ENCODE peak calls at places on chromosomes 11 and 22, in four cellular contexts. R is K562, Z is GM12891, X is GM12878. G is an unnamed sample.

GRCh38 chr22:44361391-44362126 is 48.8 kb upstream of the SHISAL1 start:
- DNase-seq in X (no peak), R (no peak), Z (no peak), G (no peak)

GRCh38 chr11:72100462-72100861 is 2.6 kb downstream of the LAMTOR1 start:
- DNase-seq in X (no peak), R (peak), Z (no peak), G (peak)

GRCh38 chr11:133619397-133619796 is 87.1 kb upstream of the OPCML start:
- DNase-seq in Z (no peak), X (no peak), R (no peak), G (no peak)

GRCh38 chr11:60625262-60625661 is 74.2 kb upstream of the MS4A8 start:
- DNase-seq in X (no peak), R (peak), Z (no peak), G (no peak)

GRCh38 chr11:43555811-43556210 is 124.7 kb upstream of the HSD17B12 start:
- DNase-seq in R (no peak), Z (no peak), X (no peak), G (no peak)

GRCh38 chr11:69030324-69030723 is 17.3 kb upstream of the MRGPRF start:
- DNase-seq in R (no peak), Z (no peak), X (no peak), G (no peak)

GRCh38 chr11:134486106-134486505 is 74.1 kb upstream of the B3GAT1 start:
- DNase-seq in X (no peak), R (no peak), Z (no peak), G (no peak)

GRCh38 chr22:41833369-41834004 is 582 bp downstream of the SREBF2 start:
- DNase-seq in R (peak), X (no peak), Z (peak), G (peak)

GRCh38 chr11:102306817-102307814 is 10.2 kb upstream of the BIRC3 start:
- DNase-seq in X (no peak), Z (no peak), R (no peak), G (peak)

GRCh38 chr11:123174196-123175183 is 20.6 kb downstream of the CLMP start:
- DNase-seq in R (no peak), Z (no peak), X (no peak), G (peak)

DNA sequence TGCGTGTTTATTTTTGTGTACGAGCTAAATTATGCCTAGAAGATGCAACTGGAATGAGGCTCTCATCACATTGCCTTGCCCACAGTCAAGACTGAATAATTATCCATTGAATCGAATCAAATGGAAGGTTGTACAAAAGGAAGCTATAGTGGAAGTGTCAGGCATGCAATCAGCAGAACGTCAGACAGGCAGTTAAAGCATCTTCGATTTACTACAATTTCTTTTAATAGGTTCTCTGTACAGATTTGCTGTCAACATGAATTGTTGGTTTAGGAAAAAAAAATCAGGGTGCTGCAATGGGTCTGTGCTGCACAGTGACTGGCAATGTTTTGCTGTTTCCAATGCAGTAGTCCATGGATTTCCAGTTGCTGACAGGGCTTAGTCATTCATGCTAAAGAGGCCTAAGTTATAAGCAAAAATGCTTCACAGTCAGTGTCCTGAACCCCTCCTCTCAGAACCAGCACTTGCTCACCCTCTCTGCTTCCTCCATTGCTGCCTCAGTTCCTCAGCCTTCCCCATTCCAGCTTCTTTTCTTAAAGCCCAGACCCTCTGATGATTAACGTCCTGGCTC is 79.7 kb downstream of the PARVA start:
- DNase-seq in R (no peak), X (no peak), Z (no peak), G (no peak)
- TF ChIP-seq SPI1 in R (no peak), X (no peak), Z (no peak), G (no peak)

DNA sequence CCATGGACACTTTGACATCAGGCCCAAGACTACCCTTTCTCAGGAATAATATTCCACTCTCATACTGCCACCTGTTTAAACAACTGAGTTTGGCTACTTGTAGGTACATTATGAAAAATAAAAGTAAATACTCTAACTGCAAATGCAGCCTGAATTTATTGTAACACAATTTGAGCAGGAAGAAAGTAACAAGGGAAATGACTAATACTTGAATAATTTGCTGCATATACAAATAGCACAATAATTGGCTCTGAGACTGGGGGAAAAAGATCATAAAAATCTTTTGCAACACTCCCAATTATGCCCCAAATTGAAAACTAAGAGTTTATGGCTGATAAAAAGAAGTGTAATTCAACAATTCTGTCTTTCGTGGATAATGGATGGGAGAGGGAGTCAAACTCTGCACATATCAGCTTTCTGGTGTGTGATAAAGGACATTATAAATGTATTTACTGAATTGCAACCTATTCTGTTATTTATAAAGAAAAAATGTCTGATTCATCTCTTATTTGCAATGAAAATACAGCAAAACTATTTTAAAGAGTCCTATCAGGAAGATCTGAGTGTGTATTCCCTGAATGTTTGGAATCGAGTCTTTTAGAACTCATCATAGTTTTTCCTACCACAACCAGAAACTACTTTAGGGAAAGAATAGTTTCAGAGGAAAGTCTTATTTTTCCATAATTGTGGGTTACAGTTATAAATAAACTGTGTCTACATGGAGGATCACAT is 359.0 kb downstream of the JRKL start:
- DNase-seq in R (no peak), X (no peak), Z (no peak), G (no peak)
- TF ChIP-seq SPI1 in R (no peak), X (no peak), Z (no peak), G (no peak)

GRCh38 chr22:21981874-21982273 is 713 bp downstream of the TOP3B start:
- DNase-seq in Z (no peak), R (no peak), X (no peak), G (peak)

GRCh38 chr22:21980547-21980946 is 2.0 kb downstream of the TOP3B start:
- DNase-seq in Z (no peak), R (no peak), X (no peak), G (no peak)

GRCh38 chr22:21982338-21982965 is at the start of gene TOP3B:
- DNase-seq in R (peak), X (peak), Z (peak), G (peak)

GRCh38 chr22:21985214-21985613 is 2.6 kb upstream of the TOP3B start:
- DNase-seq in X (no peak), R (no peak), Z (no peak), G (no peak)

DNA sequence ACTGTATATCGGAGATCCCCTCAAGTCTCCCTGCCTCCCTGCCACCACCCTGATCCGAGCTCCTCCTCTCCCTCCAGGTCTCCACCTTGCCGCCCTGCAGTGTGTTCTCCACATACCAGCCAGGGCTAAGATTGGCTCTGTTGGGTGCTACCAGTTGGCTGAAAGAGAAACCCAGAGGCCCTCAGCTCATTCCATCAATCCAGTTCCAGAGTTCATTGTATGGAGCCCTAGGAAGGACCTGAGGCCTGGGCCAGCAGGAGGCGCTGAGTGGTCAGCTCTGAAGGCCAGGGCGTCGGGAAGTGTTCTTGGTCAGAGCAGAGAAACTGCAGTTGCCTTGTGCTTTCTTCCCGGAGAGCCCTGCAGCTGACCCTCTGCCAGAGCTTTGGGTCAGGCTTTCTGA is 2.2 kb upstream of the TOP3B start:
- DNase-seq in R (peak), X (no peak), Z (no peak), G (no peak)
- TF ChIP-seq SPI1 in R (no peak), X (no peak), Z (no peak), G (no peak)

DNA sequence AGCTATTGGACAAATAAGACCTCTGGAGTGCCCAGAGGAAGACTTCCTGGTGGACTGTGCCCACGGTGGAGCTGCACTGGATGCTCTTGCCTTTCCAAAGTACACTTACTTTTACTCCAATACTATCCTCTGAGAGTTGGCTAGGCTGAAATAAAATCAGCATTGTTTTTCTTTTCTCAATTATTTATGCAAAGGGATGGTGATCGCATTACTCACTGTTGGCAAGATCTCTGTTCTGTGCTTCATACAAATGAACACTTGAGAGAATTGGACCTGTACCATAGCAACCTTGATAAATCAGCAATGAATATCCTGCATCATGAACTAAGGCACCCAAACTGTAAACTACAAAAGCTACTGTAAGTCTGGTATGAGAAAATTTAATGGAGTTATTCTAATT is 26.2 kb downstream of the NLRP14 start:
- DNase-seq in Z (no peak), R (no peak), X (no peak), G (no peak)
- TF ChIP-seq SPI1 in Z (no peak), R (no peak), X (no peak), G (no peak)

DNA sequence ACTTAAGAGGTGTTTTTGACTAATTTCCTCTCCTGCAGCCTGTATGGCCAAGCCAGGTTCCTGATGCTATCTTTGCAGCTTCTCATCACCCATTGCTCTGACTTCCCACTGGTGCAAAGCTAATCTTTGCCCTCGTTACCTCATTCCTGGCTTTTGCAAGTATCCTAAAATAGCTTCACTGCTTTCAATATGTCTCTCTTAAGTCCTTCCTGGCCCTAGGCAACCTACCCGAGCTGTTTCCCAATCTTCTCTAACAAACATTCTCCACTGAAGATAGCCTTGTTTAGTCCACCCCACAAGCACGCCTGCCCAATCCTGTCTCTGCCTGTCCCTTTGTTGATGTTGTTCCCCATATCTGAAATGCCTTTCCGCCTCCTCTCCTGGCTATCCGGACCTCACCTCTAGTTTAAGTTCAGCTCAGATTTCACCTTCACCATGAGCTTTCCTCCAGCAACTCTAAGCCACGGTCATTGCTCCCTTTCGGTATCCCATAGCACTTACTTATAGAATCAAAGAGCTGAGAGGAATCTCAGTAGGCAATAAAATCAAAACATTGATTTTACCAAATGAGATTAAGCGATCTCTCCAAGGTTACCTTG is 30.1 kb upstream of the CECR2 start:
- DNase-seq in Z (no peak), R (no peak), X (no peak), G (no peak)
- TF ChIP-seq SPI1 in Z (no peak), R (no peak), X (no peak), G (no peak)

GRCh38 chr22:32746715-32747114 is 54.8 kb upstream of the TIMP3 start:
- DNase-seq in R (no peak), X (no peak), Z (no peak), G (no peak)
- TF ChIP-seq SPI1 in R (no peak), X (no peak), Z (no peak), G (no peak)

G was measured in HL-60.